ENCODE peak calls at places on chromosomes 2 and 18, in five cellular contexts. Z is activated CD8-positive, alpha-beta memory T cell treated with anti-CD3 and anti-CD28 coated beads for 1 hour; G is nucleus accumbens; R is left lobe of liver; B is PC-9. O is an unnamed sample.

GRCh38 chr2:30938196-30938595 is 130.9 kb upstream of the CAPN13 start:
- DNase-seq in Z (no peak), B (no peak), R (no peak), G (no peak), O (no peak)

GRCh38 chr2:7053650-7054262 is 136.5 kb downstream of the RNF144A start:
- DNase-seq in G (no peak), B (no peak), R (no peak), Z (no peak), O (no peak)

GRCh38 chr2:214542866-214543265 is 132.0 kb downstream of the VWC2L start:
- DNase-seq in G (no peak), R (no peak), Z (no peak), B (no peak), O (peak; percentile 74)

GRCh38 chr2:203949228-203949627 is 12.7 kb downstream of the ICOS start:
- DNase-seq in R (no peak), B (no peak), G (no peak), Z (no peak), O (peak; percentile 92)

GRCh38 chr2:239116456-239117246 is 268.8 kb downstream of the TWIST2 start:
- DNase-seq in R (no peak), B (peak; percentile 19), Z (no peak), G (no peak), O (peak; percentile 26)

GRCh38 chr2:24616606-24617005 is 125.6 kb downstream of the NCOA1 start:
- DNase-seq in G (no peak), R (no peak), Z (no peak), B (no peak), O (no peak)

GRCh38 chr18:46061387-46061786 is 10.7 kb downstream of the PSTPIP2 start:
- DNase-seq in B (no peak), G (no peak), R (peak; percentile 52), Z (no peak), O (no peak)

GRCh38 chr2:233995985-233996384 is 54.5 kb upstream of the SPP2 start:
- DNase-seq in G (no peak), Z (no peak), R (no peak), B (no peak), O (no peak)

GRCh38 chr2:69724540-69725159 is 17.3 kb upstream of the ANXA4 start:
- DNase-seq in G (peak; percentile 27), B (peak; percentile 84), Z (peak; percentile 80), R (peak; percentile 84), O (peak; percentile 66)

GRCh38 chr2:132623096-132623839 is 46.7 kb downstream of the LYPD1 start:
- DNase-seq in G (no peak), B (no peak), R (no peak), Z (no peak), O (peak; percentile 44)

GRCh38 chr2:143140864-143141637 is 11.8 kb downstream of the ARHGAP15 start:
- DNase-seq in G (no peak), Z (no peak), B (no peak), R (no peak), O (no peak)

GRCh38 chr2:1585635-1586034 is 158.7 kb downstream of the PXDN start:
- DNase-seq in G (no peak), R (no peak), B (no peak), Z (no peak), O (no peak)

GRCh38 chr18:61635901-61636528 is 256.8 kb downstream of the RNF152 start:
- DNase-seq in Z (no peak), B (peak; percentile 23), G (no peak), R (peak; percentile 76), O (peak; percentile 38)

GRCh38 chr2:233442028-233442310 is 87.7 kb downstream of the DGKD start:
- DNase-seq in B (no peak), Z (no peak), R (no peak), G (no peak), O (no peak)

GRCh38 chr18:78849458-78849857 is 130.2 kb upstream of the SALL3 start:
- DNase-seq in Z (no peak), B (no peak), R (no peak), G (no peak), O (no peak)

GRCh38 chr2:9709539-9710285 is 78.9 kb upstream of the YWHAQ start:
- DNase-seq in G (no peak), R (no peak), Z (no peak), B (no peak), O (no peak)

GRCh38 chr2:147388217-147388616 is 456.6 kb upstream of the ACVR2A start:
- DNase-seq in Z (no peak), G (no peak), B (no peak), R (no peak), O (no peak)

GRCh38 chr2:109612991-109613921 is 510 bp downstream of the SEPTIN10 start:
- DNase-seq in Z (no peak), R (no peak), B (no peak), G (no peak), O (peak; percentile 39)

GRCh38 chr18:34159691-34160185 is 65.0 kb downstream of the NOL4 start:
- DNase-seq in G (no peak), R (no peak), B (no peak), Z (no peak), O (no peak)

GRCh38 chr2:86213699-86214502 is 14.6 kb downstream of the MRPL35 start:
- DNase-seq in Z (no peak), B (no peak), G (no peak), R (peak; percentile 42), O (no peak)

GRCh38 chr18:57337890-57338289 is 14.5 kb upstream of the ST8SIA3 start:
- DNase-seq in Z (no peak), R (no peak), G (no peak), B (no peak), O (no peak)

GRCh38 chr18:39841133-39842041 is 2113.6 kb upstream of the PIK3C3 start:
- DNase-seq in B (peak; percentile 56), Z (no peak), G (no peak), R (no peak), O (peak; percentile 39)

GRCh38 chr2:43136011-43136799 is 90.2 kb downstream of the ZFP36L2 start:
- DNase-seq in Z (no peak), G (no peak), B (no peak), R (no peak), O (no peak)

GRCh38 chr2:121071058-121071504 is 213.9 kb downstream of the TFCP2L1 start:
- DNase-seq in Z (no peak), B (peak; percentile 84), G (no peak), R (peak; percentile 57), O (peak; percentile 17)

GRCh38 chr2:120958623-120959366 is 223.1 kb downstream of the GLI2 start:
- DNase-seq in G (no peak), B (no peak), Z (no peak), R (no peak), O (peak; percentile 25)

GRCh38 chr2:126720647-126721046 is 64.7 kb downstream of the GYPC start:
- DNase-seq in Z (no peak), G (no peak), B (no peak), R (no peak), O (no peak)

GRCh38 chr2:133166024-133166423 is 402.2 kb downstream of the NCKAP5 start:
- DNase-seq in B (no peak), G (no peak), R (no peak), Z (no peak), O (no peak)

GRCh38 chr18:45251236-45251635 is 364.0 kb upstream of the SLC14A2 start:
- DNase-seq in R (no peak), Z (no peak), G (no peak), B (no peak), O (no peak)

GRCh38 chr18:5895886-5896740 is 791 bp upstream of the TMEM200C start:
- DNase-seq in B (no peak), G (no peak), R (peak; percentile 48), Z (no peak), O (no peak)

GRCh38 chr2:238352361-238352760 is 32.0 kb downstream of the TRAF3IP1 start:
- DNase-seq in G (no peak), Z (no peak), R (no peak), B (no peak), O (no peak)

GRCh38 chr2:31660165-31660564 is 79.4 kb upstream of the SRD5A2 start:
- DNase-seq in G (no peak), Z (no peak), B (no peak), R (no peak), O (peak; percentile 51)

GRCh38 chr2:96556441-96557330 is 20.1 kb downstream of the ARID5A start:
- DNase-seq in Z (no peak), G (no peak), B (peak; percentile 88), R (no peak), O (peak; percentile 100)

O was measured in bronchial epithelial cell.